ENCODE peak calls at places on chromosomes 2 and 18, in six cellular contexts. A is cardiac septum, Y is mesendoderm, N is T-helper 9 cell, G is retina, B is pons. L is an unnamed sample.

GRCh38 chr2:121705390-121705789 is 31.3 kb downstream of the NIFK start:
- DNase-seq in G (no peak), A (no peak), Y (no peak), B (no peak), N (no peak), L (no peak)

GRCh38 chr2:85893428-85894258 is 4.9 kb upstream of the ST3GAL5 start:
- DNase-seq in A (no peak), B (peak; percentile 51), Y (peak; percentile 62), N (no peak), G (peak; percentile 55), L (no peak)

GRCh38 chr2:99613992-99614391 is 124.2 kb upstream of the REV1 start:
- DNase-seq in A (no peak), B (no peak), G (no peak), N (no peak), Y (no peak), L (no peak)

GRCh38 chr2:187169108-187169713 is 278.8 kb downstream of the CALCRL start:
- DNase-seq in N (no peak), B (no peak), Y (peak; percentile 19), A (no peak), G (peak; percentile 25), L (no peak)

GRCh38 chr2:9693138-9693520 is 62.3 kb upstream of the YWHAQ start:
- DNase-seq in G (no peak), B (no peak), A (peak; percentile 85), Y (no peak), N (no peak), L (no peak)

GRCh38 chr2:88545118-88545517 is 82.1 kb downstream of the EIF2AK3 start:
- DNase-seq in B (no peak), N (no peak), G (no peak), A (no peak), Y (peak; percentile 82), L (no peak)

GRCh38 chr2:129717560-129718128 is 261.8 kb upstream of the RAB6C start:
- DNase-seq in Y (peak; percentile 42), N (no peak), G (no peak), A (peak; percentile 54), B (no peak), L (no peak)

GRCh38 chr2:1754461-1755170 is 10.3 kb upstream of the PXDN start:
- DNase-seq in N (no peak), B (no peak), G (no peak), Y (no peak), A (peak; percentile 61), L (no peak)

GRCh38 chr2:239839306-239839705 is 185.8 kb downstream of the NDUFA10 start:
- DNase-seq in G (no peak), N (no peak), A (no peak), B (no peak), Y (no peak), L (no peak)

GRCh38 chr18:73006331-73006730 is 138.5 kb upstream of the NETO1 start:
- DNase-seq in N (no peak), B (peak; percentile 17), G (no peak), A (no peak), Y (no peak), L (no peak)

GRCh38 chr2:126778561-126779285 is 120.0 kb upstream of the TEX51 start:
- DNase-seq in G (peak; percentile 61), Y (peak; percentile 67), A (peak; percentile 71), B (no peak), N (no peak), L (no peak)

GRCh38 chr2:135875491-135876065 is 665 bp downstream of the MCM6 start:
- DNase-seq in B (peak; percentile 19), Y (peak; percentile 76), A (peak; percentile 75), N (peak; percentile 56), G (no peak), L (peak; percentile 18)

GRCh38 chr2:96852667-96853066 is 5.1 kb downstream of the ANKRD39 start:
- DNase-seq in B (no peak), N (no peak), Y (no peak), A (no peak), G (no peak), L (no peak)